ENCODE peak calls at places on chromosomes 11 and 22, in nine cellular contexts. F is ovary, R is stomach, Q is K562, L is SK-N-SH, J is tibial nerve, V is upper lobe of left lung, C is H1, B is A549. D is an unnamed sample.

GRCh38 chr11:72349053-72349452 is 85.3 kb downstream of the CLPB start:
- DNase-seq in F (no peak), R (no peak), Q (no peak), L (no peak), J (no peak), V (no peak), C (no peak), B (no peak), D (no peak)

GRCh38 chr22:28955817-28956216 is 72.4 kb downstream of the ZNRF3 start:
- DNase-seq in F (no peak), R (peak; percentile 27), Q (no peak), L (no peak), J (no peak), V (no peak), C (no peak), B (no peak), D (peak; percentile 24)

GRCh38 chr22:42813501-42813900 is 43.6 kb downstream of the ARFGAP3 start:
- DNase-seq in F (no peak), R (no peak), Q (no peak), L (no peak), J (no peak), V (no peak), C (no peak), B (no peak), D (no peak)

GRCh38 chr11:19730373-19730772 is 17.7 kb downstream of the NAV2 start:
- DNase-seq in F (no peak), R (no peak), Q (no peak), L (peak; percentile 78), J (no peak), V (no peak), C (no peak), B (no peak), D (peak; percentile 36)

GRCh38 chr11:14852571-14853177 is 39.4 kb downstream of the CYP2R1 start:
- DNase-seq in F (no peak), R (no peak), Q (no peak), L (no peak), J (no peak), V (no peak), C (no peak), B (no peak), D (no peak)

GRCh38 chr11:12111482-12112149 is 1.2 kb downstream of the MICAL2 start:
- DNase-seq in F (no peak), R (no peak), Q (no peak), L (no peak), J (no peak), V (no peak), C (no peak), B (no peak), D (no peak)

GRCh38 chr11:122393209-122393850 is 262.2 kb upstream of the UBASH3B start:
- DNase-seq in F (no peak), R (no peak), Q (no peak), L (no peak), J (no peak), V (no peak), C (no peak), B (no peak), D (no peak)

GRCh38 chr22:42171417-42171816 is 40.8 kb upstream of the CYP2D6 start:
- DNase-seq in F (no peak), R (no peak), Q (no peak), L (no peak), J (no peak), V (no peak), C (no peak), B (no peak), D (no peak)

GRCh38 chr22:16974298-16975084 is 33.5 kb downstream of the GAB4 start:
- DNase-seq in F (no peak), R (no peak), Q (no peak), L (no peak), J (no peak), V (no peak), C (no peak), B (no peak), D (no peak)

GRCh38 chr11:87292598-87292997 is 254.9 kb downstream of the TMEM135 start:
- DNase-seq in F (no peak), R (no peak), Q (no peak), L (no peak), J (no peak), V (no peak), C (no peak), B (no peak), D (no peak)

GRCh38 chr22:35149149-35149548 is 83.2 kb downstream of the ISX start:
- DNase-seq in F (no peak), R (no peak), Q (no peak), L (no peak), J (no peak), V (no peak), C (no peak), B (no peak), D (no peak)

GRCh38 chr11:130677486-130678153 is 229.2 kb downstream of the ADAMTS15 start:
- DNase-seq in F (no peak), R (no peak), Q (no peak), L (no peak), J (no peak), V (no peak), C (peak; percentile 43), B (peak; percentile 42), D (no peak)

GRCh38 chr11:33622806-33623205 is 77.8 kb downstream of the C11orf91 start:
- DNase-seq in F (no peak), R (no peak), Q (no peak), L (no peak), J (no peak), V (no peak), C (no peak), B (no peak), D (no peak)

GRCh38 chr11:115613004-115613403 is 108.8 kb upstream of the CADM1 start:
- DNase-seq in F (no peak), R (no peak), Q (no peak), L (no peak), J (no peak), V (no peak), C (no peak), B (no peak), D (no peak)

GRCh38 chr11:14029415-14029814 is 66.9 kb downstream of the SPON1 start:
- DNase-seq in F (no peak), R (no peak), Q (no peak), L (no peak), J (no peak), V (no peak), C (no peak), B (no peak), D (no peak)

GRCh38 chr22:50613291-50613981 is 12.8 kb downstream of the MAPK8IP2 start:
- DNase-seq in F (peak; percentile 54), R (peak; percentile 95), Q (peak; percentile 63), L (peak; percentile 39), J (no peak), V (peak; percentile 92), C (no peak), B (no peak), D (peak; percentile 89)

GRCh38 chr11:2921261-2921660 is 8.0 kb downstream of the PHLDA2 start:
- DNase-seq in F (no peak), R (no peak), Q (no peak), L (no peak), J (no peak), V (no peak), C (no peak), B (no peak), D (no peak)

GRCh38 chr11:45333023-45333422 is 46.9 kb upstream of the SYT13 start:
- DNase-seq in F (no peak), R (no peak), Q (no peak), L (no peak), J (no peak), V (no peak), C (no peak), B (no peak), D (no peak)

GRCh38 chr11:34266987-34267386 is 90.8 kb downstream of the ABTB2 start:
- DNase-seq in F (peak; percentile 41), R (no peak), Q (no peak), L (no peak), J (no peak), V (no peak), C (no peak), B (no peak), D (no peak)

DNA sequence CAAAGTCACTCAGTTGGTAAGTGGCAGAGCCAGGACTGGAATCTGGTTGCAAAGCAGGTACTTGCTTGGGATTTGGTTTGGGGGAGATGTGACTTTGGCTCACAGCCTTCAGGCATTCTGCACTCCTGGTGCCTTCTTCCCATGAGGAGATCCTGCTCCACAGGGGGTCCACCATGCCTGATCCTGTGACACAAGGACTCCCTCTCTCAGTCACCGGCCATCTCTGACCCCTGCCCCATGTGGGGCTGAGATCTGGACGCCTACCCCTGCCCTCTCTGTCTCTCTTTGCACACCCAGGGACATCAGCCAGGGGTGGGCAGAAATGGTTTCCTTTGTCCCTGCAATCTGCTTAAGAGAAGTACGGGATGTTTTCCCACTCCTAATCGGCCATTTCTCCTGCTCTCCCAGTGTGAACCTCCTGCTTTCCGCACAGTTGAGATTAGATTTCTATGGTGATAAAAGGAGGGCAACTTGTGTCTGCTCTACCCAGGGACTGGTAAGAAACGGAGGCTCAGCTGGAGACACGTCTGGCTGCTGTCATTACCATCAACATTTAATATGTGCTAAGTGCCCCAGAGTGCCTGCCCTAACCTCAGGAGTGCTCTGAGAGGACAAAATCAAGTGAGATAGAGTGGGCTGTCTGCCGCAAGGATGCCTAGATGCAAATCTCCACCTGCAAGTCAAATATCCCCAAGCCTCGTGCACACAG is 11.1 kb upstream of the FXYD6 start:
- DNase-seq in F (peak; percentile 17), R (no peak), Q (no peak), L (no peak), J (no peak), V (no peak), C (no peak), B (no peak), D (no peak)
- H3K4me1 ChIP-seq in F (peaks cover 18% of the 10 kb centered on the region), R (peaks cover 10% of the 10 kb centered on the region), Q (no peaks in the 10 kb centered on the region), L (peaks cover 19% of the 10 kb centered on the region), J (no peaks in the 10 kb centered on the region), V (peaks cover 5% of the 10 kb centered on the region), C (peaks cover under 1% of the 10 kb centered on the region), B (no peaks in the 10 kb centered on the region), D (peaks cover 6% of the 10 kb centered on the region)

GRCh38 chr11:76656571-76657081 is 13.9 kb downstream of the LRRC32 start:
- DNase-seq in F (no peak), R (peak; percentile 21), Q (no peak), L (peak; percentile 25), J (no peak), V (peak; percentile 15), C (no peak), B (no peak), D (no peak)
- TF ChIP-seq EP300 in F (no peak), R (no peak), Q (no peak), L (no peak), J (no peak), V (no peak), C (no peak), B (no peak), D (no peak)

GRCh38 chr11:61475433-61475832 is 33.1 kb upstream of the LRRC10B start:
- DNase-seq in F (no peak), R (no peak), Q (no peak), L (no peak), J (no peak), V (no peak), C (no peak), B (no peak), D (no peak)
- H3K4me1 ChIP-seq in F (no peaks in the 10 kb centered on the region), R (peaks cover 9% of the 10 kb centered on the region), Q (no peaks in the 10 kb centered on the region), L (peaks cover 5% of the 10 kb centered on the region), J (peaks cover 11% of the 10 kb centered on the region), V (peaks cover 18% of the 10 kb centered on the region), C (no peaks in the 10 kb centered on the region), B (no peaks in the 10 kb centered on the region), D (peaks cover 9% of the 10 kb centered on the region)

GRCh38 chr11:64250875-64251721 is at the start of gene PLCB3:
- DNase-seq in F (peak; percentile 70), R (peak; percentile 71), Q (peak; percentile 84), L (peak; percentile 96), J (no peak), V (peak; percentile 67), C (no peak), B (no peak), D (peak; percentile 71)
- TF ChIP-seq EP300 in F (no peak), R (no peak), Q (no peak), L (no peak), J (no peak), V (no peak), C (no peak), B (no peak), D (no peak)